ENCODE peak calls at places on chromosomes 5 and 9, in five cellular contexts. I, N, Q, R and J are unnamed samples.

GRCh38 chr9:115115117-115115880 is 2.7 kb downstream of the TNC start:
- DNase-seq in N (no peak), Q (no peak), I (peak), R (no peak), J (no peak)

GRCh38 chr5:43711496-43711895 is 108.5 kb downstream of the NNT start:
- DNase-seq in Q (no peak), N (peak), R (peak), I (peak), J (no peak)

GRCh38 chr5:15785636-15786035 is 285.7 kb downstream of the FBXL7 start:
- DNase-seq in R (no peak), N (no peak), Q (no peak), I (no peak), J (no peak)

GRCh38 chr5:102762095-102762534 is 7.0 kb downstream of the PAM start:
- DNase-seq in N (peak), Q (no peak), R (peak), I (peak), J (peak)

GRCh38 chr9:94903961-94904421 is 177.5 kb downstream of the AOPEP start:
- DNase-seq in N (no peak), Q (no peak), I (peak), R (no peak), J (no peak)

GRCh38 chr5:52007230-52007858 is 624.1 kb downstream of the ISL1 start:
- DNase-seq in Q (no peak), I (peak), R (peak), N (peak), J (peak)

GRCh38 chr9:30630459-30630858 is 1754.0 kb upstream of the ACO1 start:
- DNase-seq in N (no peak), I (no peak), R (no peak), Q (no peak), J (no peak)

GRCh38 chr9:104927216-104927911 is 591 bp downstream of the ABCA1 start:
- DNase-seq in Q (peak), R (peak), N (peak), I (peak), J (no peak)

GRCh38 chr9:19408316-19408692 is 505 bp upstream of the ACER2 start:
- DNase-seq in Q (peak), R (no peak), I (no peak), N (no peak), J (no peak)

GRCh38 chr9:92668746-92669526 is 995 bp downstream of the IPPK start:
- DNase-seq in I (peak), R (peak), Q (peak), N (peak), J (no peak)

GRCh38 chr5:141753971-141754713 is 72.1 kb upstream of the ARAP3 start:
- DNase-seq in R (peak), Q (no peak), N (peak), I (peak), J (no peak)